ENCODE peak calls at places on chromosome 17, in eight cellular contexts. D is CD8-positive, alpha-beta T cell; H is heart right ventricle; L is lower lobe of right lung; A is CD8-positive, alpha-beta memory T cell; Z is ovary; G is spleen; C is psoas muscle. V is an unnamed sample.
A peak's percentile ranks its signal among the peaks of the same experiment; 100 is the strongest.

GRCh38 chr17:35568561-35568960 is 7.9 kb upstream of the SLFN14 start:
- DNase-seq in D (no peak), H (no peak), L (no peak), A (no peak), Z (no peak), G (no peak), C (no peak), V (peak; percentile 53)

GRCh38 chr17:41452276-41452675 is 11.5 kb upstream of the KRT38 start:
- DNase-seq in D (no peak), H (no peak), L (no peak), A (no peak), Z (no peak), G (no peak), C (no peak), V (no peak)

GRCh38 chr17:7058831-7059447 is 15.0 kb upstream of the SLC16A11 start:
- DNase-seq in D (no peak), H (no peak), L (no peak), A (no peak), Z (no peak), G (no peak), C (no peak), V (no peak)

GRCh38 chr17:39209317-39210092 is 9.4 kb downstream of the RPL19 start:
- DNase-seq in D (peak; percentile 58), H (peak; percentile 74), L (peak; percentile 83), A (peak; percentile 70), Z (peak; percentile 85), G (peak; percentile 91), C (peak; percentile 85), V (no peak)

GRCh38 chr17:62724398-62725146 is 83.5 kb downstream of the MARCHF10 start:
- DNase-seq in D (peak; percentile 47), H (no peak), L (no peak), A (peak; percentile 70), Z (no peak), G (peak; percentile 89), C (no peak), V (no peak)

GRCh38 chr17:59754547-59754946 is 47.1 kb downstream of the VMP1 start:
- DNase-seq in D (no peak), H (no peak), L (no peak), A (no peak), Z (no peak), G (no peak), C (no peak), V (no peak)

GRCh38 chr17:67183531-67183930 is 61.5 kb downstream of the HELZ start:
- DNase-seq in D (no peak), H (no peak), L (no peak), A (no peak), Z (no peak), G (no peak), C (no peak), V (no peak)

GRCh38 chr17:80942360-80943345 is 49.0 kb upstream of the CHMP6 start:
- DNase-seq in D (no peak), H (peak; percentile 93), L (peak; percentile 79), A (no peak), Z (peak; percentile 97), G (peak; percentile 79), C (peak; percentile 94), V (no peak)

GRCh38 chr17:56676807-56677206 is 83.3 kb downstream of the NOG start:
- DNase-seq in D (no peak), H (no peak), L (no peak), A (no peak), Z (no peak), G (no peak), C (no peak), V (no peak)

GRCh38 chr17:44318077-44318892 is 6.3 kb downstream of the SLC25A39 start:
- DNase-seq in D (no peak), H (no peak), L (no peak), A (no peak), Z (no peak), G (no peak), C (no peak), V (no peak)

GRCh38 chr17:77110006-77110374 is 30.8 kb upstream of the SEC14L1 start:
- DNase-seq in D (no peak), H (no peak), L (no peak), A (no peak), Z (no peak), G (no peak), C (no peak), V (no peak)

GRCh38 chr17:752002-752619 is at the start of gene GEMIN4:
- DNase-seq in D (peak; percentile 99), H (peak; percentile 96), L (peak; percentile 96), A (peak; percentile 94), Z (peak; percentile 98), G (peak; percentile 99), C (peak; percentile 92), V (peak; percentile 97)

GRCh38 chr17:12463102-12463501 is 202.6 kb upstream of the MYOCD start:
- DNase-seq in D (no peak), H (no peak), L (no peak), A (no peak), Z (no peak), G (no peak), C (no peak), V (no peak)

GRCh38 chr17:66347661-66348604 is 45.5 kb downstream of the PRKCA start:
- DNase-seq in D (no peak), H (no peak), L (no peak), A (no peak), Z (no peak), G (no peak), C (no peak), V (no peak)

GRCh38 chr17:51015145-51015558 is 105.5 kb downstream of the SPAG9 start:
- DNase-seq in D (no peak), H (no peak), L (no peak), A (no peak), Z (no peak), G (no peak), C (no peak), V (peak; percentile 23)

GRCh38 chr17:9470171-9470570 is 105.4 kb downstream of the STX8 start:
- DNase-seq in D (no peak), H (no peak), L (no peak), A (peak; percentile 26), Z (no peak), G (no peak), C (no peak), V (no peak)

GRCh38 chr17:67469208-67469980 is 92.3 kb downstream of the PITPNC1 start:
- DNase-seq in D (no peak), H (no peak), L (peak; percentile 53), A (no peak), Z (no peak), G (no peak), C (no peak), V (no peak)

GRCh38 chr17:75518201-75518600 is 1.9 kb downstream of the TSEN54 start:
- DNase-seq in D (peak; percentile 41), H (no peak), L (no peak), A (peak; percentile 85), Z (no peak), G (no peak), C (no peak), V (no peak)

GRCh38 chr17:57570740-57571344 is 174.3 kb downstream of the CCDC182 start:
- DNase-seq in D (no peak), H (no peak), L (no peak), A (no peak), Z (no peak), G (no peak), C (no peak), V (no peak)

GRCh38 chr17:34713687-34714086 is 134.3 kb downstream of the TMEM132E start:
- DNase-seq in D (no peak), H (no peak), L (no peak), A (no peak), Z (no peak), G (no peak), C (no peak), V (no peak)

GRCh38 chr17:21034350-21035235 is 8.2 kb downstream of the USP22 start:
- DNase-seq in D (no peak), H (no peak), L (no peak), A (peak; percentile 50), Z (no peak), G (no peak), C (peak; percentile 65), V (no peak)

GRCh38 chr17:4316648-4317047 is 49.8 kb downstream of the UBE2G1 start:
- DNase-seq in D (no peak), H (no peak), L (no peak), A (no peak), Z (no peak), G (no peak), C (no peak), V (no peak)
- H3K4me1 ChIP-seq in D (peaks cover 9% of the 10 kb centered on the region), H (peaks cover 73% of the 10 kb centered on the region), L (peaks cover 36% of the 10 kb centered on the region), A (peaks cover 10% of the 10 kb centered on the region), Z (peaks cover 13% of the 10 kb centered on the region), G (peaks cover 42% of the 10 kb centered on the region), C (peaks cover 70% of the 10 kb centered on the region), V (peaks cover 2% of the 10 kb centered on the region)

DNA sequence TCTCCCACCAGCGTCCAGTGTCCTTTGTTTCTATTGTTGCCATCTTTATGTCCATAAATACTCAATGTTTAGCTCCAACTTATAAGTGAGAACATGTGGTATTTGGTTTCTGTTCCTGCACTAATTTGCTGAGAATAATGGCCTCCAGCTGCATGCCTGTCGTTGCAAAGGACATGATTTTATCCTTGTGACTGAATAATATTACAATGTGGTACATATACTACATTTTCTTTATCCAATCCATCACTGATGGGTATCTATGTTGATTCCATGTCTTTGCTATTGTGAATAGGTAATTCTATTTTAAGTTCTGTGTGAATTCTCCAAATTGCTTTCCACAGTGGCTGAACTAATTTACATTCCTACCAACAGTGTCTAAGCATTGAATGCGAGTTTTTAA is 578.6 kb upstream of the CA10 start:
- DNase-seq in D (no peak), H (no peak), L (no peak), A (no peak), Z (no peak), G (no peak), C (no peak), V (no peak)
- H3K9me3 ChIP-seq in D (no peaks in the 10 kb centered on the region), H (no peaks in the 10 kb centered on the region), L (no peaks in the 10 kb centered on the region), A (no peaks in the 10 kb centered on the region), Z (no peaks in the 10 kb centered on the region), G (no peaks in the 10 kb centered on the region), C (no peaks in the 10 kb centered on the region), V (no peaks in the 10 kb centered on the region)

DNA sequence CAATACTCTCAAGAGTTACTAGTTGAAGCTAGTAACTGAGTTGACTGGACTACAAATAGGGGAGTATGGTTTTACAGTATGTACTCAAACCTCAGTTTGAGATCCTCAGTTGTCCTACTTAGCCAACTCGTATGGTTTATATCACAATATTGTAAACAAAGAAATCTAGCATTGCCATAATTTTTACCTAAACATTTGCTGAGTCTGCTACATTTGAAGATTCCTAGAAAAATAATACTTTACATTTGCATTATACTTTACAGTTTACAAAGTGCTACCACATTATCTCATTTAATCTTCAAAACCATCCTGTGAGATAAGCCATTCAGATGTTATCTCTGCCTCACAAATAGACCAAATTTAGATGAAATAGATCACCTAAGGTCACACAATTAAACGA is 16.3 kb downstream of the CBX1 start:
- DNase-seq in D (no peak), H (no peak), L (no peak), A (no peak), Z (no peak), G (no peak), C (no peak), V (no peak)
- H3K4me3 ChIP-seq in D (no peak overlapping the region), H (no peak overlapping the region), L (no peak overlapping the region), A (no peak overlapping the region), Z (no peak overlapping the region), G (no peak overlapping the region), C (no peak overlapping the region), V (no peak overlapping the region)

DNA sequence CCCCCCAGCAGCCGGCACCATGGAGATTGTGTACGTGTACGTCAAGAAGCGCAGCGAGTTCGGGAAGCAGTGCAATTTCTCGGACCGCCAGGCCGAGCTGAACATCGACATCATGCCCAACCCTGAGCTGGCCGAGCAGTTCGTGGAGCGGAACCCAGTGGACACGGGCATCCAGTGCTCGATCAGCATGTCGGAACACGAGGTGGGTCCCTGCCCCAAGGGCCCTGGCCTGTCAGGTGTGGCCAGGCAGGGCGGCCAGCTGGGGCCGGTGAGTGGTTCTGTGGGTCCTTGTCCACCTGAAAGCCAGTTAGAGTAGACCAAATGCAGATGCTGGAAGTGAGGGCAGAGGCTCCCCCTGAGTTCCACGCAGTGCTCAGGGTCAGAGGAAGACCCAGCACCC is 7.8 kb downstream of the DNAI2 start:
- DNase-seq in D (no peak), H (no peak), L (no peak), A (no peak), Z (no peak), G (no peak), C (no peak), V (no peak)
- H3K4me1 ChIP-seq in D (peaks cover 54% of the 10 kb centered on the region), H (peaks cover 14% of the 10 kb centered on the region), L (peaks cover 4% of the 10 kb centered on the region), A (peaks cover 59% of the 10 kb centered on the region), Z (no peaks in the 10 kb centered on the region), G (peaks cover 8% of the 10 kb centered on the region), C (no peaks in the 10 kb centered on the region), V (no peaks in the 10 kb centered on the region)

V was measured in HAP-1.